ENCODE peak calls at places on chromosomes 2 and 18, in ten cellular contexts. A is tibial artery; G is naive thymus-derived CD4-positive, alpha-beta T cell; R is upper lobe of right lung; W is tibial nerve; K is testis; D is OCI-LY7; T is uterus; X is pancreas; P is H1. C is an unnamed sample. For H3K4me1 and H3K36me3, the result is how much of the 10 kb centered on the place peaks cover.

GRCh38 chr2:166792808-166793207 is 95.5 kb upstream of the XIRP2 start:
- DNase-seq in D (no peak), W (no peak), X (no peak), R (no peak), K (no peak), T (no peak), A (no peak), P (no peak), G (no peak), C (no peak)

GRCh38 chr2:45269149-45269793 is 260.0 kb upstream of the SIX2 start:
- DNase-seq in W (no peak), D (no peak), K (no peak), X (no peak), T (no peak), A (no peak), P (no peak), R (no peak), G (no peak), C (no peak)

GRCh38 chr18:34219651-34220050 is 5.1 kb downstream of the NOL4 start:
- DNase-seq in R (no peak), G (no peak), P (no peak), K (peak), A (no peak), W (no peak), X (no peak), T (no peak), D (no peak), C (no peak)

GRCh38 chr18:9804517-9805104 is 81.2 kb upstream of the TXNDC2 start:
- DNase-seq in T (no peak), G (no peak), W (no peak), R (no peak), K (no peak), P (no peak), X (no peak), A (no peak), D (no peak), C (no peak)

GRCh38 chr2:64404743-64405142 is 49.2 kb upstream of the LGALSL start:
- DNase-seq in K (peak), X (no peak), P (peak), D (no peak), G (no peak), W (peak), A (peak), T (peak), R (peak), C (no peak)

GRCh38 chr18:6593142-6593889 is 136.2 kb upstream of the ARHGAP28 start:
- DNase-seq in D (no peak), A (no peak), R (no peak), P (no peak), K (no peak), T (no peak), X (no peak), W (no peak), G (no peak), C (no peak)

GRCh38 chr2:189698020-189698887 is 23.8 kb downstream of the ANKAR start:
- DNase-seq in D (peak), A (peak), R (no peak), K (peak), P (no peak), G (peak), W (no peak), X (no peak), T (no peak), C (peak)

GRCh38 chr2:241898681-241899270 is 29.2 kb downstream of the RTP5 start:
- DNase-seq in T (no peak), K (peak), P (peak), A (peak), D (no peak), X (peak), G (no peak), W (no peak), R (peak), C (no peak)

GRCh38 chr18:24018299-24018910 is 3.9 kb downstream of the TTC39C start:
- DNase-seq in T (no peak), W (no peak), K (no peak), P (no peak), G (no peak), R (no peak), X (no peak), D (no peak), A (no peak), C (no peak)

GRCh38 chr2:5694016-5694690 is 2.0 kb downstream of the SOX11 start:
- DNase-seq in W (no peak), G (no peak), X (no peak), K (no peak), D (peak), P (no peak), A (no peak), R (no peak), T (no peak), C (no peak)

GRCh38 chr2:28346587-28346986 is 46.1 kb upstream of the FOSL2 start:
- DNase-seq in G (no peak), T (no peak), D (no peak), X (no peak), A (no peak), P (no peak), W (no peak), K (no peak), R (peak), C (no peak)

GRCh38 chr2:152762202-152762601 is 43.8 kb downstream of the ARL6IP6 start:
- DNase-seq in P (no peak), T (no peak), W (no peak), X (no peak), D (no peak), K (no peak), R (no peak), G (no peak), A (no peak), C (no peak)

GRCh38 chr2:75491129-75491753 is 69.5 kb downstream of the EVA1A start:
- DNase-seq in P (no peak), W (no peak), G (no peak), X (no peak), D (no peak), K (no peak), T (no peak), R (no peak), A (no peak), C (no peak)

GRCh38 chr2:15939854-15940660 is at the start of gene MYCN:
- DNase-seq in X (peak), T (peak), K (peak), D (peak), W (peak), P (peak), G (no peak), A (peak), R (no peak), C (peak)

GRCh38 chr18:65435529-65435928 is 315.3 kb upstream of the CDH7 start:
- DNase-seq in G (no peak), W (no peak), T (no peak), D (no peak), X (no peak), R (no peak), A (no peak), P (no peak), K (no peak), C (no peak)

GRCh38 chr18:34947711-34948125 is 93.5 kb upstream of the MAPRE2 start:
- DNase-seq in P (no peak), K (no peak), A (no peak), T (no peak), R (no peak), D (no peak), W (no peak), X (no peak), G (no peak), C (no peak)

GRCh38 chr2:12175323-12175722 is 428.9 kb downstream of the LPIN1 start:
- DNase-seq in A (no peak), G (no peak), D (no peak), T (no peak), P (no peak), K (no peak), R (no peak), X (no peak), W (no peak), C (no peak)

GRCh38 chr2:240997856-240998705 is at the start of gene SNED1:
- DNase-seq in K (peak), X (peak), T (peak), A (peak), R (peak), D (no peak), G (peak), W (peak), P (peak), C (peak)

GRCh38 chr2:46376586-46377286 is 79.5 kb downstream of the EPAS1 start:
- DNase-seq in R (no peak), P (no peak), W (no peak), A (no peak), T (no peak), K (peak), D (no peak), G (no peak), X (no peak), C (no peak)

GRCh38 chr2:43174368-43175186 is 51.8 kb downstream of the ZFP36L2 start:
- DNase-seq in T (no peak), W (no peak), A (peak), D (peak), R (no peak), G (peak), K (no peak), P (no peak), X (no peak), C (peak)

GRCh38 chr2:40384714-40385113 is 67.2 kb downstream of the SLC8A1 start:
- DNase-seq in R (no peak), G (no peak), T (no peak), A (no peak), P (no peak), K (no peak), X (no peak), W (no peak), D (no peak), C (no peak)

GRCh38 chr2:217105733-217106649 is 246.1 kb upstream of the TNP1 start:
- DNase-seq in K (no peak), W (no peak), P (peak), T (no peak), X (no peak), A (peak), R (no peak), G (no peak), D (no peak), C (no peak)

GRCh38 chr2:144452169-144453038 is 67.5 kb downstream of the ZEB2 start:
- DNase-seq in G (no peak), A (no peak), K (peak), W (no peak), D (no peak), P (no peak), T (no peak), X (no peak), R (no peak), C (no peak)

GRCh38 chr2:237865623-237866041 is 6.2 kb downstream of the RAMP1 start:
- DNase-seq in W (no peak), D (no peak), P (peak), K (no peak), R (peak), G (no peak), T (no peak), A (no peak), X (no peak), C (no peak)

GRCh38 chr2:36696533-36696932 is at the start of gene VIT:
- DNase-seq in A (peak), T (no peak), X (no peak), K (no peak), W (no peak), R (no peak), P (no peak), D (no peak), G (no peak), C (no peak)
- H3K4me3 ChIP-seq in A (peak), T (no peak), X (no peak), K (peak), W (peak), R (no peak), P (no peak), D (no peak), G (no peak), C (no peak)

DNA sequence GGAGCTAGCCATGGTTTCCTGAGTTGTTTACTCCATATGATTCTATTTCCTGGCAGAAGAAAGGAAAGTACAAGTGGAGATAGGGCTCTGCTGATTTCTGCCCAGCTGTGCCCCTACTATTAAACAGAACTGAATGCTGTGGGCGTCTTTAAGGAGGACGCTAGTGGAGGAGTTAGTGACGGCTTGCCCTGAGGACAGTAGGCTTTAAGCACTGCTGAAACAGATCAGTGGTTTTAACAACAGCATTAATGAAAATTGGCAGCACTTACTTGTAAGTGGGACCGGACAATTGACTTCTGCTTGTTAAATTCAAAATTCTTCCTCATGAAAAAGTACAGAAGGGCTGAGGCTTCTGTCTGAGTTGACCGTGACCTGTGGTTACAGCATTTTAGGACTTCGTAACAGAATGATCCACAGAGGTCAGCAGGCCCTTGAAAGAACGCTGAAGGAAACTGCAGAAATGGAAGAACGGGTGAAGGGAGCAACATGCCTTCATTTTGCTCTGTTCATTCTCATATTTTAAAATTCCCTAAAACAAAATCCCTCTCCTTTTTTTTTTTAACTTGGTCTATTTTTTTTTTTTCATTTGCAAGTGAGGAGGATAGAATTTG is 80.6 kb upstream of the CCDC195 start:
- DNase-seq in W (no peak), R (no peak), T (no peak), A (no peak), P (no peak), K (peak), X (no peak), G (no peak), D (no peak), C (no peak)
- H3K4me1 ChIP-seq in W (under half), R (under half), T (under half), A (under half), P (under half), K (under half), X (under half), G (under half), D (under half), C (under half)

DNA sequence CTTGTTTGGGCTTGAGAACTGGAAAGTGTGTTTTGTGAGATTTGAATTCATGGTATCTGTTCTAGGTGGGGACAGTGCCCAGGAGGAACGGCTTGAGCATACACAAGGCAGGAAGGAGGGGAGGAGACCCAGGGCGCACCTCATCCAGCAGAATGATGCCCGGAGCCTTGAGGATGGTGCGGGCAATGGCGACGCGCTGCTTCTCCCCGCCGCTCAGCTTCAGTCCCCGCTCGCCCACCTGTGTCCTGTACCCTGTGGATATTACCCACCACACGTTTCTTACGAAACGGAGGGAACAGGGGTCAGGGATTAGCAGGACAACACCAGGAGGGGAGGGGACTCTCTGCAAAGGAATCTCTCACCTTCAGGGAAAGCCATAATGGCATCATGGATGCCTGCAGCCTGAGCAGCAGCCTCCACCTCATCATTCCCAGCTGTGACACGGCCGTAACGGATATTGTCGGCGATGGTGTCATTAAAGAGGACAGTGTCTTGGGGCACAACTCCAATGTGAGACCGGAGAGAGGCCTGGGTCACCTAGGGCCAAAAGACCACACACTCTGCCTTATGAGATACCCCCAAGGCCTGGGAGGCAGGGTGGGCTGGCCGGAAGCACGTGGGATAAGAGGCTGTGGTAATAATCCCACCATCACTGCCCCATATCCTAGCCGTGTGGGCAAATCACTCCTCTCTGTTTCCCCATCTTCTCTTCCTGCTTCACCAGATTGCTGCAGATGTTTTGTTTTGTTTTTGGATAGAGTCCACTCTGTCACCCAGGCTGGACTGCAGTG is 4.2 kb downstream of the ZFAND2B start:
- DNase-seq in W (no peak), T (no peak), R (no peak), X (no peak), G (no peak), P (no peak), D (no peak), K (peak), A (no peak), C (no peak)
- H3K36me3 ChIP-seq in W (under half), T (under half), R (half or more), X (under half), G (under half), P (under half), D (half or more), K (under half), A (half or more), C (under half)

DNA sequence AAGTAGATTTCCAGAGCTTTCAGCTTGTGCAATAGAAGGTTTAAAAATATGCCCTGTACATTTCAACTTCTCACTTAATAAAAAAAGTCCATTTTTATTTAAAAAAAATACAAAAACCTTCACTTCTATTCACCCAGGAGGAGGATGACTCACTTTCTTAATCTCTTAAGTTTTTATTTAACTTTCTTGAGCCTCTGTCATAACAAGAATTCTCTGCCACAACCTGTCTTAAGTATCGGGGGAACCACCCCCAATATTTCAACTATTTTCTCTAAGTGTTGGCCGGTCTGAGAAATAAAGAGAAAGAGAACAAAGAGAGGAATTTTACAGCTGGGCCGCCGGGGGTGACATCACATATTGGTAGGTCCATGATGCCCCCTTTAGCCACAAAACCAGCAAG is 58.4 kb downstream of the LRATD1 start:
- DNase-seq in A (no peak), K (no peak), X (no peak), W (no peak), T (no peak), R (no peak), D (no peak), P (no peak), G (no peak), C (no peak)
- H3K4me3 ChIP-seq in A (no peak), K (no peak), X (no peak), W (no peak), T (no peak), R (no peak), D (no peak), P (no peak), G (no peak), C (no peak)

C was measured in CD4-positive, CD25-positive, alpha-beta regulatory T cell.